ENCODE peak calls at places on chromosomes 3 and 15, in four cellular contexts. J is WTC11, Y is A549, L is GM12878. H is an unnamed sample.

GRCh38 chr3:29334652-29335189 is 53.9 kb downstream of the RBMS3 start:
- DNase-seq in J (no peak), L (no peak), Y (no peak), H (no peak)

GRCh38 chr15:42737529-42738328 is 801 bp upstream of the CDAN1 start:
- DNase-seq in Y (peak; percentile 49), L (no peak), J (no peak), H (peak; percentile 32)

GRCh38 chr3:196292281-196292923 is 4.9 kb upstream of the PCYT1A start:
- DNase-seq in J (peak; percentile 43), L (no peak), Y (no peak), H (peak; percentile 27)

GRCh38 chr3:121836069-121836468 is 1.1 kb downstream of the EAF2 start:
- DNase-seq in Y (no peak), J (no peak), L (no peak), H (no peak)

GRCh38 chr15:90347666-90348065 is 4.4 kb upstream of the ZNF774 start:
- DNase-seq in Y (no peak), J (no peak), L (no peak), H (no peak)

GRCh38 chr15:77023576-77024272 is 28.8 kb downstream of the PSTPIP1 start:
- DNase-seq in J (no peak), Y (no peak), L (no peak), H (no peak)

GRCh38 chr15:28977377-28978010 is 91.7 kb downstream of the APBA2 start:
- DNase-seq in L (no peak), J (no peak), Y (peak; percentile 91), H (no peak)

GRCh38 chr3:100496711-100497261 is 4.4 kb downstream of the TMEM45A start:
- DNase-seq in J (no peak), Y (no peak), L (peak; percentile 72), H (peak; percentile 31)

GRCh38 chr3:25906132-25906906 is 116.4 kb downstream of the OXSM start:
- DNase-seq in Y (no peak), J (no peak), L (no peak), H (no peak)

GRCh38 chr15:25426896-25427610 is 11.8 kb downstream of the UBE3A start:
- DNase-seq in L (no peak), J (no peak), Y (no peak), H (no peak)

GRCh38 chr15:25424073-25424472 is 14.8 kb downstream of the UBE3A start:
- DNase-seq in J (no peak), L (no peak), Y (no peak), H (no peak)

GRCh38 chr15:25431821-25432561 is 6.8 kb downstream of the UBE3A start:
- DNase-seq in Y (no peak), L (no peak), J (no peak), H (no peak)

GRCh38 chr15:25422021-25422420 is 16.8 kb downstream of the UBE3A start:
- DNase-seq in Y (no peak), J (no peak), L (no peak), H (no peak)

GRCh38 chr15:25427861-25428260 is 11.0 kb downstream of the UBE3A start:
- DNase-seq in J (no peak), L (no peak), Y (no peak), H (no peak)
- TF ChIP-seq USF2 in J (no peak), L (no peak), Y (no peak), H (no peak)

DNA sequence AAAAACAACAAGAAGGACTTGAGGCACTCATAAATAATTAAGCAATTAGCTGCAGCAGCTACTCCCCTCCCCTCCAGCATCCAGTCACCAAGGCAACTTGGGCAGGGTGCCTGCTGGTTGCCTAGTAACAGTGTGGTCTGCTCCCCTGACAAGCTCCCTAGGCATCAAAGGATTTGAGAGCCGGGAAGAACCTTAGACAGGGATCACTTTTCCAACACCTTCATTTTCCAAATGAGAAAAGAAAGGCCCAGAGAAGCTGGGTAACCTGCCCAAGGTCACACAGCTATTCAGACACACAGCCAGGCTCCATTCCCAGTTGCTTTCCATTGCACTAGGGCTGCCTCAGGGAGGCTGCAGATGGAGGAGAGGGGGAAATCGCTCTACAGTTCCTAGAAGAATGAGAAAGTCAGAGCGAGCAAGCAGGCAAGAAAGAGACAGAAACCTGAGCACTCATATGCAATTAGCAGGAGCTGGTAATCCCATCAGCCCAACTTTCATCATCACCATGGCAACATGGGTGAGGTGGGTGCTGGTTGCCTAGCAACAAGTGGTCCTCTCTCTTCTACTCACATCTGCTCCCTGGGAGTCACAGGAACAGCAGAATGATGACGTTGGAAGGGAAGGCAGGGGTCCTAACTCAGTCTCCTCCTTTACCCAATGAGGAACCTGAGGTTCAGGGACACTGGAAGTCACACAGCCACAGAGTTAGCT is 3.6 kb upstream of the EIF4E3 start:
- DNase-seq in L (no peak), Y (peak; percentile 14), J (peak; percentile 49), H (no peak)
- TF ChIP-seq USF2 in L (no peak), Y (no peak), J (no peak), H (no peak)

GRCh38 chr3:37779289-37780152 is 82.2 kb upstream of the CTDSPL start:
- DNase-seq in L (no peak), Y (peak; percentile 85), J (no peak), H (peak; percentile 66)
- TF ChIP-seq USF2 in L (no peak), Y (no peak), J (peak; percentile 39), H (no peak)

GRCh38 chr3:9690451-9691450 is 12.9 kb upstream of the CPNE9 start:
- DNase-seq in J (no peak), Y (no peak), L (peak; percentile 28), H (no peak)
- TF ChIP-seq USF2 in J (no peak), Y (no peak), L (no peak), H (no peak)

DNA sequence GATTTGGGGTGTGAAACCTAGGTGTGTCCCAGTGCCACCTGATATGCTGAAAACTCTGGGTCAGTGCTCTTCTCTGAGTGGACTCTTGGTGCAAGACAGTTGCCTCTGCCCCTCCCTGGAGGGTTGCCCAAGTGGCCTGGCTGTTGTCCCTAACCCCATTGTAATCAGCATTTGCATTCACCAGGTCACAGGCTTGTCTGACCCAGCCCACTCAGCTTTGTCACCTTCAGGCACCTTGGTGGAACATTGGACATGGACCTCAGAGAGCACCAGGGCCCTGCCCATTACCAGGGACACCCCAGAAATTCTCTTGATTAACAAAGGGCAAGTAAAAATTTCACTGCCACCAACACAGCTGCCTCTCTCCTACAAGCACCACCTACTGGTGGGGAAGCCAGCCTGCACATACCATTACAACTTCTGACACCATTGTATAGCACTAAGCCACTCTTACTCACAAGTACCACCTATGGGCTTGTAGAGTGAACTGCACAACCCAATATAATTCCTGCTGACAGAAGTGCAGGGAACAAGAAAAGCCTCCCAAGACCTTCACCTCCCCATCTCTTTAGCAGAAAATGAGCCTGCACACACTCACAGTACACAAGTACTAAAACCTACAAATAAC is 324.6 kb downstream of the EPHA6 start:
- DNase-seq in J (peak; percentile 27), L (no peak), Y (peak; percentile 46), H (peak; percentile 23)
- TF ChIP-seq USF2 in J (no peak), L (no peak), Y (no peak), H (no peak)

DNA sequence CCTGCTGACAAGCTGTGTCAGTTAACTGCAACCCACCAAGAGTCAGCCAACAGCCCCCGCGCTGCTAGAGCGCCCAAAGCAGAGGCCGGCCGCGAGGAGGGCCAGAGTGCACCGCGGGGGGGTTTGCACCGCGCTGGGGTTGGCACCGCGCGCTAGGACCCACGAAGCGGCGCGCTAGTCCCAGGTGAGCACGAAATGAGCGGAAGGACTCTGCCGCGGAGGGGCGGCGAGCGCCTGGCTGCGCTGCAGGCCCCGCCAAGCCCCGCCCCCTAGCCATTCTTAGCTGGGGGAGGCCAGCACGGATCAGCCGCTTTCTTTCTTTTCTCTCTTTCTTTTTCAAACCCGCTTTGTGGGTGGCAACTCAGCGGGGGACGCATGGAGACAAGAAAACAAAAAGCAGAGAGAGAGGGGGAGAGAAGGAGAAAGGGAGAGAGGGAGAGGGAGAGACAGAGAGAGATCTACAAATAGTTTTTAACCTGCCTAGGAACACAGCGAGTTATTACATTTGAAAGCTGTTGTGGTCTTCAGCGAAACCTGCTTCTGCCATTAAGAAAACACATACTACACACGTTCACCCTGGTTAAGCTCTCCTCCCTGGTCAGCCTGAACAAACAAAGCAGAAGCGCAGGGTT is 6.9 kb upstream of the FOXB1 start:
- DNase-seq in J (peak; percentile 96), Y (no peak), L (no peak), H (no peak)
- TF ChIP-seq USF2 in J (peak; percentile 25), Y (no peak), L (no peak), H (no peak)

GRCh38 chr15:25066708-25067107 is 111.9 kb downstream of the SNRPN start:
- DNase-seq in Y (no peak), L (no peak), J (no peak), H (no peak)
- TF ChIP-seq USF2 in Y (no peak), L (no peak), J (no peak), H (no peak)

GRCh38 chr15:92811514-92811913 is 88.6 kb upstream of the CHD2 start:
- DNase-seq in L (no peak), Y (peak; percentile 80), J (no peak), H (peak; percentile 68)
- TF ChIP-seq USF2 in L (no peak), Y (no peak), J (no peak), H (no peak)

DNA sequence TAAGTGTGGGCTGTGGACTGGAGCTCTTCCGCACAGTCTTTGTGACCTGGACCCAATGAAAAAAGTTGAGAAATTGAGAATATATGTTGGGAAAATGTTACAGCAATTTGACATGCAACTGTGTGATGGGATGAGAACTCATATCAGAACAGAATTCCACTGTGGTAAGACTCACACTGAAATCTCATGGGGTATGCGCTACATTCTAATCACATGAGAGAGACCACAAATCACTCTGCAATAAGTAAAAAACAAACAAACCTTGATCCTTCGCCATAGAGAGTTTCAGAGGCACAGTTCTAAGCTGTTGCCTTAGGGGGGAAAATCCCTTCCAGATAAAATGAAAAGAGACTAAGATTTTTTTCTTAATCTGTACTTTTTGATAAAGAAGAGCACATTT is 37.3 kb downstream of the LMCD1 start:
- DNase-seq in Y (no peak), J (no peak), L (no peak), H (peak; percentile 15)
- TF ChIP-seq USF2 in Y (no peak), J (no peak), L (no peak), H (no peak)